ENCODE peak calls at places on chromosomes 11 and 22, in ten cellular contexts. J, D, O, E, I, R, Q, N, M and S are unnamed samples.

GRCh38 chr11:135037828-135038227 is 625.8 kb upstream of the B3GAT1 start:
- DNase-seq in J (no peak), D (no peak), O (no peak), E (no peak), I (no peak), R (no peak), Q (no peak), N (no peak), M (no peak), S (no peak)

GRCh38 chr22:39967103-39967829 is 7.1 kb downstream of the TMA7B start:
- DNase-seq in J (peak), D (no peak), O (no peak), E (no peak), I (no peak), R (no peak), Q (no peak), N (no peak), M (no peak), S (no peak)

GRCh38 chr11:116691779-116692178 is 81.0 kb downstream of the BUD13 start:
- DNase-seq in J (peak), D (peak), O (peak), E (no peak), I (peak), R (no peak), Q (no peak), N (peak), M (no peak), S (peak)

GRCh38 chr11:94933225-94934130 is 39.9 kb downstream of the CWC15 start:
- DNase-seq in J (no peak), D (no peak), O (peak), E (no peak), I (no peak), R (peak), Q (peak), N (no peak), M (no peak), S (peak)

GRCh38 chr11:34468209-34468841 is 29.6 kb downstream of the CAT start:
- DNase-seq in J (peak), D (no peak), O (no peak), E (no peak), I (no peak), R (no peak), Q (no peak), N (peak), M (no peak), S (no peak)

GRCh38 chr11:100908746-100909145 is 220.9 kb downstream of the PGR start:
- DNase-seq in J (no peak), D (no peak), O (no peak), E (no peak), I (no peak), R (no peak), Q (no peak), N (no peak), M (no peak), S (no peak)

GRCh38 chr11:121356357-121356756 is 63.8 kb downstream of the SC5D start:
- DNase-seq in J (no peak), D (no peak), O (no peak), E (no peak), I (no peak), R (no peak), Q (no peak), N (no peak), M (no peak), S (no peak)

GRCh38 chr11:13260963-13261599 is 16.5 kb upstream of the BMAL1 start:
- DNase-seq in J (no peak), D (no peak), O (peak), E (no peak), I (no peak), R (peak), Q (no peak), N (no peak), M (no peak), S (no peak)

GRCh38 chr11:14861680-14862079 is 30.4 kb downstream of the CYP2R1 start:
- DNase-seq in J (peak), D (no peak), O (no peak), E (no peak), I (no peak), R (no peak), Q (no peak), N (no peak), M (no peak), S (no peak)

GRCh38 chr11:93686812-93687211 is 25.3 kb downstream of the CEP295 start:
- DNase-seq in J (no peak), D (no peak), O (no peak), E (no peak), I (no peak), R (no peak), Q (no peak), N (no peak), M (no peak), S (no peak)

GRCh38 chr11:86802146-86802545 is 1.8 kb downstream of the PRSS23 start:
- DNase-seq in J (no peak), D (no peak), O (no peak), E (no peak), I (no peak), R (no peak), Q (no peak), N (no peak), M (no peak), S (no peak)

GRCh38 chr11:86798988-86799387 is 1.4 kb upstream of the PRSS23 start:
- DNase-seq in J (no peak), D (no peak), O (no peak), E (no peak), I (no peak), R (no peak), Q (no peak), N (no peak), M (no peak), S (no peak)

GRCh38 chr11:86800956-86801264 is 568 bp downstream of the PRSS23 start:
- DNase-seq in J (no peak), D (no peak), O (no peak), E (no peak), I (no peak), R (no peak), Q (no peak), N (no peak), M (no peak), S (no peak)

GRCh38 chr11:86799680-86800075 is 664 bp upstream of the PRSS23 start:
- DNase-seq in J (peak), D (no peak), O (no peak), E (no peak), I (peak), R (no peak), Q (no peak), N (no peak), M (no peak), S (no peak)

DNA sequence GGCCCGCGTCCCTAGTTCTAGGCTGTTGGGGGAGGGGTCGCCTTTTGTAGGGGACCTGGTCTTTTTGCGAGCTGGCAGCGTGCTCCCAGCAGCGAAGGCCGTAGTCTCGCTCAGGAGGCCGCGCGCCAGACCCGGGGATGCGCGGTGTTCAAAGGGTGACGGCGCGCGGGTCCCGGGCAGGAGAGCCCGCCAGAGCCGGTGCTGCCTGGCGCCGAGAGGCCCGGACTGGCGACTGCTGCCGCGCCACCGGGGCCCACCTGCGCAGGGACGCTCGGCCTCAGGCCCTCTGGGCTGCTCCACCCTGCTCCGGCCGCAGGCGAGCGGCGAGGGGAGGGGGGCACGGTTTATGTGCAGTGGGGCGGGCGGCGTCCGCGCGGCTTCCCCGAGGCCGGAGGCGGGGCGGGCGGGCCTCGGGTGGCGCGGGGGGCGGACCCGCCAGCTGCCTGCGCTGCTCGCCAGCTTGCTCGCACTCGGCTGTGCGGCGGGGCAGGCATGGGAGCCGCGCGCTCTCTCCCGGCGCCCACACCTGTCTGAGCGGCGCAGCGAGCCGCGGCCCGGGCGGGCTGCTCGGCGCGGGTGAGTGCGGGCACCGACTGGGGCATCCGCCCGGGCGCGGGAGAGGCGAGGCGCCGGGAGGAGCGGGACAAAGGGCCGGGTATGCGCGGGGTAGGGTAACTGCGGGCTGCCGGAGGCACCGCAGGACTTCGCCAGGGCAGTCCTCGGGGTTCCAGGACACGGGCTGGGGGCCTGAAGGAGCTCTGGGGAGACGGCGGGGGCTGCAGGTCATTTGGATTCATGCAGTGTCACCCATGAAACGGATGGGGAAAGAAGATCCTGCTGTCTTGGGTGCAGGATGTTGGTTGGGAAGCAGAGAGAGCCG is at the start of gene PRSS23:
- DNase-seq in J (peak), D (peak), O (peak), E (peak), I (peak), R (peak), Q (no peak), N (no peak), M (no peak), S (no peak)
- H3K27ac ChIP-seq in J (peak), D (peak), O (peak), E (peak), I (peak), R (peak), Q (no peak), N (no peak), M (no peak), S (peak)

GRCh38 chr11:108559340-108559739 is 34.2 kb downstream of the EXPH5 start:
- DNase-seq in J (no peak), D (no peak), O (no peak), E (no peak), I (no peak), R (no peak), Q (peak), N (no peak), M (no peak), S (no peak)
- H3K27ac ChIP-seq in J (no peak), D (no peak), O (no peak), E (no peak), I (no peak), R (no peak), Q (no peak), N (no peak), M (no peak), S (no peak)

DNA sequence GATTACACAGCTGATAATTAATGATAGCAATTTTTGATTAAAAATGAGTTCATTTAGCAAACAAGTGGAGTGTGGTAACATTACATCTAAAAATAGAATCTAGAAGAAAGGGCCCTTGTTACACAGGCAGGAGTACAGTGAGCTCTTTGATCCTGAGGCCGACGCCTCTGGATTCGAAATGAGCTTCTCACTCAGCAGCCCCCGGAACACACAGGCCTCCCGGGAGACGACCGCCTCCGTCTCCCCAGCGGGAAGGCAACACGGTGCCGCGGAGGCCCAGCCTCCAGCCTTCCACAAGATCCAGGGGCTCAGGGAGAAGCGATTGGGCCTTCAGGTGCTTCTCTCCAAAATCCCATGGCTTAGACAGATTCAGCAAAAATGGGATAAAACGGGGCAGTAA is 379.1 kb downstream of the BRD1 start:
- DNase-seq in J (no peak), D (no peak), O (no peak), E (no peak), I (no peak), R (no peak), Q (no peak), N (no peak), M (no peak), S (no peak)
- H3K27ac ChIP-seq in J (no peak), D (no peak), O (no peak), E (no peak), I (no peak), R (no peak), Q (peak), N (no peak), M (no peak), S (no peak)

DNA sequence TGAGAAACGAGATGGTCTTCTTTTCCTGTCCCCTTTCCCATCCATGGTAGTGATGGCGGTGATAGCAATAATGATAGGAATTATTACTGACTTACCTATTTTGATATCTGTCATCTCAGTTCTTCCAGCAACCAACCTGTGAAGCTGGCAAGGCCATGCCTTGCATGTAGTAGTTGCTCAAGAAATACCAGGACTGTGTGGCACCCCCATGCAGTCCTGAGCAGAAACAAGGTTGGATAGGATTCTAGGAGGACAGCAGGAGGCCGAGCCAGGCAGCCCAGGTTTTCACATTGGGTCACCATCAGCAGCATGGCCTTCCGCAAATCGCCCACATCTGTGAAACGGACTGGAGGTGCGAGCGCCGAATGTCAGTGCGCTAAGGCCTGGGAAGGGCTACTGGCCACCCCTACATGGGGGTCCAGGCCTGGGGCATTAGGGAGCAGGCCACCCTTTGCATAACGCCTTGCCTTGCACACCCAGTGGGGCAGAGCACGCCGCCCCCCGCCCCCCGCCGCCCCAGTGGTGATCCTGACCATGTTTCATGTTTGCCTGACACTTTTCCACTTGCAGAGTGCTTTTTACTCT is 2.5 kb downstream of the GRK2 start:
- DNase-seq in J (no peak), D (peak), O (peak), E (peak), I (peak), R (no peak), Q (no peak), N (no peak), M (no peak), S (no peak)
- H3K27ac ChIP-seq in J (peak), D (peak), O (peak), E (peak), I (peak), R (peak), Q (peak), N (peak), M (peak), S (peak)

DNA sequence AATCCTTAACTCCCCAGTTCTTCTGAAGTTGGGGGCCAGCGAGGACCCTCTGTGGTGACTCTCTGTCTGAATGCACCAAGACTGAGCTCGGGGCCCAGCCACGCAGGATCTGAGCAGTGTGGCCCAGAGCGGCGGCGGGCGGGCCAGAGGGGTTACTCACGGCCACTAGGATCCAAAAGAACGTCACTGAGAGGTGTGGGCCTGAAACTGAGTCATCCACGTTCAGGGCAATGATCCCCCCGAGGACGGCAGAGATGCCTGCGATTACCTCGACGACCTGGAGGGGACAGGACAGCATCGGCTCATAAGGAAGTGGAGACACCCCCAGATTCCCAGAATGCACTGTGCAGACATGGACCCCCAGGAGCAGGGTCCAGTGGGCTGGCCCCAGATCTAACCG is 11.2 kb downstream of the MLC1 start:
- DNase-seq in J (no peak), D (no peak), O (no peak), E (peak), I (peak), R (no peak), Q (no peak), N (no peak), M (no peak), S (no peak)
- H3K27ac ChIP-seq in J (no peak), D (no peak), O (no peak), E (no peak), I (no peak), R (no peak), Q (no peak), N (no peak), M (no peak), S (no peak)

DNA sequence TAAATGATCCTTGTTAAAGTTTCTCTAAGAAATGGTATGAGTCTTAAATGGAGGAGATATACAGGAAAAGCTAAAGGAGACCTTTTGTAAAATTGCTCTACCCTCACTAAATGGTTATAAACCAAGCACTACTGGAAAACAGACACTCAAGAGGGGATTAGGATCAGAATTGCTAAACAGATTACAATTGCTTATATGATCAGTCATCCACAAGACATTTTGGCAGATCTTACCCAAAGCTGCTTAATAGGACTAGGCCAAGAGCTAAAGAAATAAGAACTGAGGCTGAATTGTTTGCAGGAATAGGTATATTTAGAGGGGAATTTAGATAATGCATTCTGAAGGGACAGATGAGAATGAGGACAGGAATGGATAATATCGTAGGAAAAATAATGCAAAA is 9.5 kb downstream of the HARBI1 start:
- DNase-seq in J (no peak), D (no peak), O (no peak), E (no peak), I (no peak), R (no peak), Q (no peak), N (no peak), M (no peak), S (no peak)
- H3K27ac ChIP-seq in J (no peak), D (no peak), O (no peak), E (no peak), I (no peak), R (no peak), Q (no peak), N (no peak), M (no peak), S (no peak)

GRCh38 chr11:61836193-61836592 is 8.1 kb downstream of the FADS2 start:
- DNase-seq in J (no peak), D (no peak), O (no peak), E (no peak), I (no peak), R (no peak), Q (no peak), N (no peak), M (no peak), S (no peak)
- H3K27ac ChIP-seq in J (no peak), D (peak), O (no peak), E (no peak), I (no peak), R (no peak), Q (peak), N (no peak), M (no peak), S (peak)

GRCh38 chr22:45550891-45551290 is 48.2 kb downstream of the FBLN1 start:
- DNase-seq in J (no peak), D (no peak), O (no peak), E (no peak), I (no peak), R (no peak), Q (no peak), N (no peak), M (no peak), S (no peak)

GRCh38 chr22:45551310-45552016 is 48.8 kb downstream of the FBLN1 start:
- DNase-seq in J (no peak), D (no peak), O (no peak), E (no peak), I (peak), R (no peak), Q (no peak), N (no peak), M (no peak), S (no peak)

GRCh38 chr22:45549739-45550138 is 47.1 kb downstream of the FBLN1 start:
- DNase-seq in J (no peak), D (no peak), O (no peak), E (no peak), I (no peak), R (no peak), Q (no peak), N (no peak), M (no peak), S (no peak)

GRCh38 chr22:45548991-45549736 is 46.5 kb downstream of the FBLN1 start:
- DNase-seq in J (peak), D (no peak), O (no peak), E (no peak), I (peak), R (no peak), Q (no peak), N (no peak), M (no peak), S (no peak)

GRCh38 chr22:45550416-45550815 is 47.7 kb downstream of the FBLN1 start:
- DNase-seq in J (no peak), D (no peak), O (no peak), E (no peak), I (peak), R (no peak), Q (no peak), N (no peak), M (no peak), S (no peak)
- H3K27ac ChIP-seq in J (no peak), D (peak), O (peak), E (peak), I (no peak), R (no peak), Q (no peak), N (no peak), M (no peak), S (peak)